ENCODE peak calls at places on chromosomes 5 and 9, in four cellular contexts. G is stomach, K is bronchial epithelial cell, I is coronary artery. C is an unnamed sample.

GRCh38 chr5:134525687-134526482 is 415 bp downstream of the JADE2 start:
- DNase-seq in G (peak; percentile 71), K (peak; percentile 52), I (no peak), C (peak; percentile 92)

GRCh38 chr9:27065288-27065687 is 43.7 kb upstream of the TEK start:
- DNase-seq in G (no peak), K (peak; percentile 19), I (no peak), C (no peak)

GRCh38 chr9:99513441-99514112 is 291.5 kb downstream of the SEC61B start:
- DNase-seq in G (no peak), K (no peak), I (no peak), C (no peak)

GRCh38 chr5:132074091-132074771 is 642 bp downstream of the CSF2 start:
- DNase-seq in G (no peak), K (peak; percentile 68), I (no peak), C (no peak)

GRCh38 chr5:179974281-179974945 is 66.7 kb upstream of the TBC1D9B start:
- DNase-seq in G (no peak), K (no peak), I (no peak), C (no peak)

GRCh38 chr5:52491071-52491828 is 296.5 kb upstream of the ITGA1 start:
- DNase-seq in G (no peak), K (no peak), I (no peak), C (no peak)

GRCh38 chr5:19940192-19940591 is 47.8 kb downstream of the CDH18 start:
- DNase-seq in G (no peak), K (no peak), I (no peak), C (no peak)

GRCh38 chr5:168992687-168993086 is 308.3 kb downstream of the SLIT3 start:
- DNase-seq in G (peak; percentile 58), K (no peak), I (no peak), C (no peak)

GRCh38 chr9:7121055-7121454 is 363.3 kb downstream of the KDM4C start:
- DNase-seq in G (no peak), K (no peak), I (no peak), C (no peak)

GRCh38 chr9:69412741-69413150 is 87.7 kb downstream of the ENTREP1 start:
- DNase-seq in G (peak; percentile 73), K (peak; percentile 20), I (no peak), C (peak; percentile 86)

GRCh38 chr9:123339666-123340414 is 16.2 kb upstream of the CRB2 start:
- DNase-seq in G (no peak), K (peak; percentile 30), I (no peak), C (no peak)

GRCh38 chr5:159802661-159803060 is 113.6 kb upstream of the ADRA1B start:
- DNase-seq in G (no peak), K (no peak), I (no peak), C (no peak)

GRCh38 chr5:174793684-174794328 is 69.4 kb downstream of the MSX2 start:
- DNase-seq in G (peak; percentile 62), K (peak; percentile 7), I (peak; percentile 74), C (peak; percentile 80)

GRCh38 chr5:170701321-170701720 is 82.2 kb upstream of the GABRP start:
- DNase-seq in G (no peak), K (no peak), I (no peak), C (no peak)

GRCh38 chr5:134142806-134143205 is 28.3 kb downstream of the TCF7 start:
- DNase-seq in G (peak; percentile 24), K (no peak), I (no peak), C (no peak)

GRCh38 chr9:114008667-114009410 is 69.3 kb downstream of the AMBP start:
- DNase-seq in G (peak; percentile 7), K (no peak), I (peak; percentile 53), C (no peak)

GRCh38 chr5:8598356-8598755 is 729.4 kb downstream of the MTRR start:
- DNase-seq in G (no peak), K (no peak), I (no peak), C (no peak)

GRCh38 chr5:72790188-72790587 is 26.3 kb upstream of the TNPO1 start:
- DNase-seq in G (no peak), K (peak; percentile 66), I (no peak), C (peak; percentile 73)

GRCh38 chr9:32427111-32427873 is 42.8 kb downstream of the ACO1 start:
- DNase-seq in G (peak; percentile 74), K (no peak), I (no peak), C (peak; percentile 66)

GRCh38 chr5:143234162-143234842 is 169.2 kb downstream of the NR3C1 start:
- DNase-seq in G (no peak), K (no peak), I (no peak), C (no peak)

GRCh38 chr9:89768650-89769071 is 163.8 kb downstream of the GADD45G start:
- DNase-seq in G (no peak), K (no peak), I (no peak), C (no peak)

GRCh38 chr5:112205840-112206239 is 213.2 kb downstream of the EPB41L4A start:
- DNase-seq in G (no peak), K (no peak), I (no peak), C (no peak)

GRCh38 chr5:106875591-106876297 is 795.0 kb downstream of the EFNA5 start:
- DNase-seq in G (no peak), K (no peak), I (no peak), C (no peak)

GRCh38 chr5:35159370-35159742 is 70.9 kb downstream of the PRLR start:
- DNase-seq in G (peak; percentile 27), K (no peak), I (no peak), C (no peak)

GRCh38 chr5:35861718-35862117 is 5.0 kb downstream of the IL7R start:
- DNase-seq in G (no peak), K (no peak), I (no peak), C (peak; percentile 58)

GRCh38 chr5:157455057-157455456 is 5.0 kb upstream of the NIPAL4 start:
- DNase-seq in G (no peak), K (no peak), I (peak; percentile 59), C (no peak)

GRCh38 chr9:124213396-124213795 is 44.4 kb upstream of the NEK6 start:
- DNase-seq in G (peak; percentile 3), K (no peak), I (no peak), C (no peak)

GRCh38 chr9:137972988-137973470 is 95.4 kb downstream of the CACNA1B start:
- DNase-seq in G (no peak), K (no peak), I (no peak), C (no peak)

GRCh38 chr9:71778085-71778484 is 9.8 kb upstream of the CEMIP2 start:
- DNase-seq in G (no peak), K (peak; percentile 59), I (no peak), C (no peak)

GRCh38 chr9:71781391-71781790 is 13.1 kb upstream of the CEMIP2 start:
- DNase-seq in G (no peak), K (no peak), I (no peak), C (no peak)

GRCh38 chr9:71780953-71781352 is 12.6 kb upstream of the CEMIP2 start:
- DNase-seq in G (no peak), K (no peak), I (no peak), C (no peak)

DNA sequence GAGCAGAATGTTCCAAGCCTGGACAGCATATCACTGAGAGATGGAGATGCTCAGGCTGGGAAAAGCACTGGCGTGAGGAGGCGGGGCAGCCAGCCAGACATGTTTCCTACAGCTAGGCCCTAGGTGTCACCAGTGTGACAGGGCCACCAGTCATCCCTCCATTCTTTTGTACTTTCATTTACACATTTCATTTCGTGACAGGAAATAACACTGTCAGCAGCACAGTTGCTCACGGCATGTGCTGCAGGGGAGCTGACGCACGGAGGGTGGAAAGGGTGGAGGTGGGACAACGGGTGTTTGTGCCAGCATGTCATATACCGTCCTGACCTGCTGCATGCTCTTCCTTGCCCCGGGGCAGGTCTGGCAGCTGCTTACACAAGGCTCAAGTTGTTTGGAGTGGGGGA is 14.8 kb upstream of the CEMIP2 start:
- DNase-seq in G (peak; percentile 46), K (peak; percentile 92), I (no peak), C (no peak)
- H3K4me3 ChIP-seq in G (no peak overlapping the region), K (no peak overlapping the region), I (no peak overlapping the region), C (no peak overlapping the region)

GRCh38 chr9:18245911-18246310 is 228.0 kb upstream of the ADAMTSL1 start:
- DNase-seq in G (no peak), K (no peak), I (no peak), C (peak; percentile 35)
- TF ChIP-seq CTCF in G (no peak), K (no peak), I (no peak), C (peak; percentile 52)

GRCh38 chr9:34458013-34458966 is at the start of the genes DNAI1 and FAM219A:
- DNase-seq in G (peak; percentile 99), K (peak; percentile 93), I (peak; percentile 99), C (peak; percentile 99)
- H3K4me3 ChIP-seq in G (peak within 1 kb of the TSS; percentile 93), K (peak within 1 kb of the TSS; percentile 72), I (peak within 1 kb of the TSS; percentile 90), C (peak within 1 kb of the TSS; percentile 60)

GRCh38 chr9:96078866-96079505 is 203.5 kb downstream of the ERCC6L2 start:
- DNase-seq in G (no peak), K (no peak), I (no peak), C (no peak)
- TF ChIP-seq CTCF in G (no peak), K (no peak), I (no peak), C (no peak)

C was measured in foreskin fibroblast.